ENCODE peak calls at places on chromosomes 3 and 15, in six cellular contexts. L is mesendoderm, K is IMR-90, U is neuronal stem cell, X is trophoblast cell, I is H1. Q is an unnamed sample.

GRCh38 chr3:146750196-146750595 is 145.1 kb upstream of the PLSCR5 start:
- DNase-seq in L (no peak), I (no peak), U (no peak), K (peak), X (no peak), Q (peak)

GRCh38 chr3:9986230-9986725 is 363 bp downstream of the EMC3 start:
- DNase-seq in U (no peak), K (no peak), L (no peak), X (no peak), I (no peak), Q (no peak)

GRCh38 chr15:101660005-101660404 is 7.8 kb upstream of the TM2D3 start:
- DNase-seq in I (no peak), K (no peak), L (no peak), X (no peak), U (no peak), Q (no peak)

GRCh38 chr3:52317601-52318000 is 1.5 kb downstream of the DNAH1 start:
- DNase-seq in U (peak), L (peak), X (peak), K (peak), I (peak), Q (peak)

GRCh38 chr3:101252307-101252706 is 68.1 kb downstream of the IMPG2 start:
- DNase-seq in I (no peak), K (no peak), U (no peak), X (no peak), L (no peak), Q (no peak)

GRCh38 chr15:95162967-95163531 is 931.7 kb downstream of the MCTP2 start:
- DNase-seq in I (no peak), U (no peak), X (no peak), L (no peak), K (peak), Q (peak)

GRCh38 chr15:88288661-88289060 is 32.1 kb upstream of the NTRK3 start:
- DNase-seq in L (no peak), X (no peak), K (no peak), U (no peak), I (no peak), Q (no peak)

GRCh38 chr15:52163321-52164190 is 27.6 kb downstream of the GNB5 start:
- DNase-seq in K (no peak), U (no peak), L (peak), I (peak), X (no peak), Q (no peak)

GRCh38 chr15:61715082-61715481 is 345.2 kb downstream of the VPS13C start:
- DNase-seq in L (no peak), U (no peak), K (no peak), X (no peak), I (no peak), Q (no peak)

GRCh38 chr15:60418095-60418494 is 20.3 kb upstream of the ANXA2 start:
- DNase-seq in U (no peak), X (no peak), I (no peak), L (no peak), K (no peak), Q (no peak)

GRCh38 chr3:163335429-163335828 is 1742.9 kb downstream of the SI start:
- DNase-seq in K (no peak), U (no peak), I (no peak), X (no peak), L (peak), Q (no peak)

GRCh38 chr15:98907921-98908490 is 99.6 kb downstream of the PGPEP1L start:
- DNase-seq in I (no peak), X (no peak), U (no peak), L (no peak), K (no peak), Q (no peak)

GRCh38 chr3:141373768-141374526 is 5.6 kb downstream of the ZBTB38 start:
- DNase-seq in L (peak), I (no peak), U (no peak), K (peak), X (no peak), Q (no peak)

GRCh38 chr3:146308682-146309081 is 57.8 kb upstream of the PLSCR4 start:
- DNase-seq in I (no peak), K (peak), U (no peak), L (peak), X (no peak), Q (peak)

GRCh38 chr3:16372362-16373269 is 107.6 kb downstream of the OXNAD1 start:
- DNase-seq in X (no peak), I (no peak), U (no peak), K (no peak), L (no peak), Q (no peak)

GRCh38 chr3:149967067-149967685 is 3.5 kb downstream of the PFN2 start:
- DNase-seq in U (peak), K (peak), X (peak), I (no peak), L (peak), Q (peak)
- H3K4me3 ChIP-seq in U (no peak), K (no peak), X (no peak), I (peak), L (no peak), Q (no peak)

DNA sequence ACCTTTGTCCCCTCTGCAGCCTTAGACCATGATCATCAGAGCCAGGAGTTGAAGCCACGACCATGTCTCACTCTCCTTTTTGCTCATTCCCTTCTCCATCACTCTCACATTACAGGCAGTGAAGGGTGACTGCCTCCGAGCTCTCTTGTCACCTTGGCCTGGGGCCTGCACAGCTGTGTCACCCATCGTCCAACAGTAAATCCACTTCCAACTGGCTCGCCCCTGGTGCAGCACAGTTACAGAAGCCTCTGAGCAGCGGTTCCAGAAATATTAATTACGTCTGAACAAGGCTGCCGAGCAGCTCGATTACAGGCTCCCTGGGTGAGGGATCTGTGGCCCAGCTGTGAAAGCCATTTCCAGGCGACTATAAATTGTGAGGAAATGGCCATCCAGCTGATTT is 528.2 kb downstream of the NR2F2 start:
- DNase-seq in U (no peak), L (no peak), K (no peak), X (no peak), I (no peak), Q (no peak)
- H4K8ac ChIP-seq in U (no peak), L (no peak), K (no peak), X (no peak), I (no peak), Q (no peak)

GRCh38 chr3:114218578-114219185 is 18.7 kb downstream of the ZNF80 start:
- DNase-seq in X (no peak), I (no peak), K (no peak), L (no peak), U (no peak), Q (no peak)
- H3K4me2 ChIP-seq in X (no peak), I (no peak), K (no peak), L (no peak), U (no peak), Q (no peak)

GRCh38 chr3:103706671-103707070 is 1271.9 kb downstream of the ZPLD1 start:
- DNase-seq in I (no peak), X (no peak), K (no peak), U (no peak), L (no peak), Q (no peak)

GRCh38 chr3:103711670-103712069 is 1276.9 kb downstream of the ZPLD1 start:
- DNase-seq in K (no peak), U (no peak), L (no peak), I (no peak), X (no peak), Q (no peak)

DNA sequence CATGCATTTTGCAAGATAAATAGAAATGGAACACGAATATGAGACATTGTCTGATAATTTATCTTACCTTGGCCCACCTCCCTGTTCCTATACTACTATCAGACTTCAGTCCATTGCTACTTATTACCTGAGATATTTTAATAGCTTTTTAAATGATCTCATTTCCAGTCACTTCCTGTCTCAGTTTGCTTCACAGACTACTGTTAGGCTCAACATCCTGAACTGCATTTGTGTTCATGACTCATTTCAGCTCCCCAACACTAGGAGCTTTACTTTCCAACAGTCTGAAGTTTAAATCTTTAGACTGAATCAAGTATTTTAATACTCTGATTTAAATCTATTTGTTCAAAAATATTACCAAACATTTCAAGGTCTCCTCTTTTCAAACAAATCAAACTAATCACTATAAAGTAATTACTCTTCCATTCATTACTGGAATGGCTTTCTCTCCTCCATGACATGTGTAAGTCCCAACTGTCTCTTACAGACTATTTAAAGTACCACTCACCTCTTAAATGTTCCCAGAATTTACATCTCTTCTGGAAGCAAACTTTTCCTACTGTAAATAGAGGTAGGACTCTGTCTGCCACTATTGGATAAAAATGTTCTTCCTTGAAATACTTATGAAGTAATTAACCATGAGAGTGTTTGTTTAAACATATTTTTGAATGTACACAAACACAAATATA is 1277.6 kb downstream of the ZPLD1 start:
- DNase-seq in X (no peak), U (no peak), K (peak), I (no peak), L (peak), Q (peak)
- H3K4me3 ChIP-seq in X (no peak), U (no peak), K (no peak), I (no peak), L (no peak), Q (no peak)

Q was measured in mesenchymal stem cell.